ENCODE peak calls at places on chromosome 11, in ten cellular contexts. E is H7; D is omental fat pad; J is heart left ventricle; R is upper lobe of right lung; W is T-helper 2 cell; Z is progenitor cell of endocrine pancreas; G is cerebellar cortex; U is RWPE1; H is stimulated activated CD4-positive, alpha-beta T cell treated with anti-CD3 and anti-CD28 coated beads, Interleukin-4, amount 100 ng/mL, for 1 hour. C is an unnamed sample.

GRCh38 chr11:9330387-9331384 is 16.3 kb upstream of the TMEM41B start:
- DNase-seq in E (no peak), J (no peak), G (no peak), Z (no peak), U (peak), H (no peak), W (no peak), D (no peak), R (no peak), C (no peak)

GRCh38 chr11:113698515-113698914 is 7.6 kb downstream of the TMPRSS5 start:
- DNase-seq in E (no peak), D (no peak), J (no peak), H (no peak), Z (no peak), R (no peak), W (no peak), G (no peak), U (no peak), C (no peak)

GRCh38 chr11:76654310-76654851 is 16.2 kb downstream of the LRRC32 start:
- DNase-seq in W (no peak), D (no peak), Z (no peak), G (no peak), R (no peak), J (peak), E (no peak), U (no peak), H (no peak), C (no peak)

GRCh38 chr11:27658535-27659236 is 41.6 kb downstream of the BDNF start:
- DNase-seq in H (no peak), G (no peak), U (no peak), R (no peak), D (no peak), E (no peak), W (no peak), J (no peak), Z (no peak), C (no peak)

GRCh38 chr11:6640985-6641701 is 14.5 kb downstream of the DCHS1 start:
- DNase-seq in Z (no peak), U (no peak), W (no peak), G (no peak), E (no peak), H (no peak), D (no peak), R (no peak), J (no peak), C (no peak)

GRCh38 chr11:61378713-61379313 is 13.6 kb upstream of the TMEM216 start:
- DNase-seq in J (peak), D (no peak), E (no peak), R (peak), W (no peak), U (peak), H (no peak), Z (no peak), G (no peak), C (no peak)

GRCh38 chr11:59011672-59012071 is 72.4 kb downstream of the GLYATL1 start:
- DNase-seq in J (no peak), D (no peak), Z (no peak), H (no peak), U (no peak), E (peak), W (no peak), R (no peak), G (no peak), C (no peak)

GRCh38 chr11:76152741-76153608 is 53.3 kb downstream of the WNT11 start:
- DNase-seq in Z (no peak), U (no peak), E (peak), J (peak), W (no peak), D (no peak), R (no peak), G (no peak), H (no peak), C (no peak)

GRCh38 chr11:14821031-14821430 is 71.0 kb downstream of the CYP2R1 start:
- DNase-seq in H (no peak), R (no peak), U (no peak), D (no peak), G (no peak), J (no peak), W (no peak), Z (no peak), E (no peak), C (no peak)

GRCh38 chr11:16216831-16217230 is 139.5 kb downstream of the SOX6 start:
- DNase-seq in Z (no peak), R (no peak), G (no peak), U (no peak), E (no peak), W (no peak), D (no peak), J (no peak), H (no peak), C (no peak)

GRCh38 chr11:46291441-46292143 is 14.1 kb downstream of the CREB3L1 start:
- DNase-seq in H (no peak), J (no peak), E (peak), D (no peak), R (no peak), U (no peak), G (no peak), Z (no peak), W (no peak), C (no peak)

GRCh38 chr11:12818333-12819015 is 144.3 kb downstream of the TEAD1 start:
- DNase-seq in U (peak), G (no peak), W (no peak), J (peak), D (no peak), R (no peak), E (no peak), H (no peak), Z (no peak), C (no peak)

GRCh38 chr11:118882489-118882888 is 1.2 kb upstream of the CXCR5 start:
- DNase-seq in E (peak), R (no peak), D (no peak), Z (no peak), U (no peak), J (no peak), H (no peak), G (no peak), W (no peak), C (no peak)

GRCh38 chr11:131481317-131481716 is 110.9 kb downstream of the NTM start:
- DNase-seq in Z (no peak), J (no peak), D (no peak), R (no peak), W (no peak), U (no peak), H (no peak), G (no peak), E (no peak), C (no peak)

GRCh38 chr11:78038697-78039313 is 15.7 kb upstream of the KCTD14 start:
- DNase-seq in D (no peak), J (no peak), U (no peak), E (no peak), W (no peak), G (no peak), R (no peak), H (no peak), Z (no peak), C (no peak)

GRCh38 chr11:76251223-76251575 is 44.9 kb upstream of the WNT11 start:
- DNase-seq in Z (no peak), J (no peak), W (no peak), E (no peak), D (no peak), R (no peak), U (no peak), G (no peak), H (no peak), C (no peak)

GRCh38 chr11:7321708-7322448 is 70.2 kb downstream of the SYT9 start:
- DNase-seq in J (no peak), D (no peak), R (no peak), Z (no peak), W (no peak), H (no peak), E (no peak), U (no peak), G (peak), C (no peak)

GRCh38 chr11:118087933-118088332 is 1.2 kb upstream of the SMIM35 start:
- DNase-seq in W (no peak), J (no peak), R (no peak), H (no peak), D (no peak), U (no peak), E (no peak), G (no peak), Z (no peak), C (no peak)

GRCh38 chr11:62392944-62393628 is 25.7 kb upstream of the SCGB1A1 start:
- DNase-seq in G (peak), J (no peak), E (no peak), Z (no peak), W (no peak), R (peak), U (peak), H (no peak), D (no peak), C (no peak)

GRCh38 chr11:86138958-86139357 is 70.1 kb upstream of the PICALM start:
- DNase-seq in R (no peak), U (no peak), J (no peak), H (no peak), G (no peak), E (no peak), W (no peak), D (no peak), Z (no peak), C (no peak)

GRCh38 chr11:118789501-118790356 is 1.2 kb downstream of the DDX6 start:
- DNase-seq in R (no peak), E (peak), Z (no peak), H (peak), D (no peak), U (peak), J (no peak), W (no peak), G (peak), C (peak)

GRCh38 chr11:118415739-118416068 is 14.3 kb downstream of the ATP5MG start:
- DNase-seq in D (no peak), E (peak), W (no peak), R (no peak), U (peak), G (peak), H (no peak), J (peak), Z (no peak), C (no peak)

GRCh38 chr11:93192163-93192562 is 5.6 kb downstream of the SLC36A4 start:
- DNase-seq in U (no peak), W (no peak), J (no peak), D (no peak), G (no peak), E (peak), H (no peak), R (no peak), Z (no peak), C (no peak)

GRCh38 chr11:27420722-27421572 is 51.6 kb downstream of the LGR4 start:
- DNase-seq in R (no peak), H (no peak), G (no peak), E (no peak), W (no peak), U (no peak), D (no peak), J (no peak), Z (no peak), C (no peak)

GRCh38 chr11:69922015-69922595 is 102.9 kb upstream of the FGF3 start:
- DNase-seq in E (peak), H (no peak), W (peak), U (no peak), R (peak), J (peak), Z (no peak), D (no peak), G (no peak), C (no peak)

GRCh38 chr11:118275184-118275583 is 11.1 kb upstream of the MPZL2 start:
- DNase-seq in H (no peak), D (no peak), E (no peak), W (no peak), U (peak), R (no peak), J (no peak), G (no peak), Z (no peak), C (no peak)

GRCh38 chr11:44906641-44907040 is 44.0 kb downstream of the TP53I11 start:
- DNase-seq in G (no peak), U (no peak), W (no peak), Z (no peak), E (no peak), H (no peak), D (no peak), R (no peak), J (no peak), C (no peak)

GRCh38 chr11:33160147-33160546 is 1.1 kb downstream of the CSTF3 start:
- DNase-seq in E (no peak), W (no peak), H (no peak), D (no peak), Z (no peak), J (no peak), U (peak), G (peak), R (no peak), C (no peak)

GRCh38 chr11:47766363-47767227 is 546 bp downstream of the FNBP4 start:
- DNase-seq in J (peak), W (peak), E (no peak), R (peak), Z (peak), D (peak), U (peak), G (peak), H (peak), C (peak)

GRCh38 chr11:116078101-116078561 is 573.9 kb upstream of the CADM1 start:
- DNase-seq in R (no peak), W (no peak), H (no peak), J (no peak), U (no peak), Z (no peak), G (no peak), E (peak), D (no peak), C (no peak)

GRCh38 chr11:11987503-11988022 is 20.9 kb downstream of the DKK3 start:
- DNase-seq in Z (no peak), E (no peak), G (no peak), J (no peak), H (no peak), W (no peak), D (no peak), U (no peak), R (no peak), C (no peak)